ENCODE peak calls at places on chromosomes 4 and X, in five cellular contexts. B is GM12864, T is gastrocnemius medialis, X is upper lobe of right lung, Y is endothelial cell of umbilical vein. J is an unnamed sample.

GRCh38 chr4:173448103-173448502 is 49.2 kb upstream of the SCRG1 start:
- DNase-seq in B (no peak), Y (no peak), T (no peak), X (no peak), J (no peak)

GRCh38 chrX:144732588-144732987 is 514.7 kb upstream of the SPANXN1 start:
- DNase-seq in X (no peak), B (no peak), T (no peak), Y (no peak), J (no peak)

GRCh38 chrX:69503228-69503834 is 795 bp upstream of the NALF2 start:
- DNase-seq in B (no peak), X (no peak), T (no peak), Y (no peak), J (no peak)

GRCh38 chr4:8656185-8656517 is 63.6 kb downstream of the CPZ start:
- DNase-seq in Y (no peak), X (no peak), B (no peak), T (no peak), J (no peak)

GRCh38 chr4:84971319-84971932 is 4.9 kb upstream of the WDFY3 start:
- DNase-seq in X (no peak), T (no peak), Y (peak), B (no peak), J (no peak)

GRCh38 chrX:50818986-50819385 is 5.0 kb upstream of the SHROOM4 start:
- DNase-seq in T (no peak), Y (no peak), B (no peak), X (no peak), J (no peak)

GRCh38 chrX:69221239-69222102 is 56.2 kb upstream of the PJA1 start:
- DNase-seq in T (no peak), X (no peak), Y (no peak), B (no peak), J (no peak)

GRCh38 chr4:6021831-6022606 is 3.8 kb upstream of the C4orf50 start:
- DNase-seq in Y (no peak), T (no peak), B (no peak), X (no peak), J (no peak)

GRCh38 chr4:73341454-73341853 is 62.6 kb upstream of the ALB start:
- DNase-seq in T (no peak), X (no peak), B (no peak), Y (peak), J (peak)

GRCh38 chrX:40005290-40006011 is 92.3 kb downstream of the BCOR start:
- DNase-seq in B (no peak), Y (no peak), X (no peak), T (no peak), J (no peak)
- H3K4me3 ChIP-seq in B (no peak), Y (no peak), X (no peak), T (no peak), J (no peak)

DNA sequence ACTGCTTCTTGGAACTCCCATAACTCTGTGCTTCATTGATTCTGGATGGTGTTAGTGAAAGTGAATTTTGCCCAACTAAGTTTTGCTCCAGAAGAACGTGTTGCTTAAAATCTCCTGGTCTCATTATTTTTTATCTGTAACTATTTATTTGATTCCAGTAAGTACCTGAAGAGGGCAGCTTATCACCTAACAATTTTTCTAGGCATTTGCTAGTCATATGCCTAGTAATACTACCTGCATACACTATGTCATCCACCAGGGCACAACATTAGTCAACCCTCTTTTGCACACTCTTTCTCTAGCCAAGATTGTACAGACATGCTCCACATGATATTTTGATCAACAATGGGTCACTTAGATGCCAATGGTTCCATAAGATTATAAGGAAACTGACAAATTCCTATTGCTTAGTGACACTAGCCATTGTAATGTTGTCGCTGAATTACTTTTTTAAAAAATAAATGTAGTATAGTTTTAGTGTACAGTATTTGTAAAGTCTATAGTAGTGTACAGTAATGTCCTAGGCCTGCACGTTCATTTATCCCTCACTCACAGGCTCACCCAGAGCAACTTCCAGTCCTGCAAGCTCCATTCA is 499.9 kb upstream of the AADAT start:
- DNase-seq in B (peak), X (no peak), T (no peak), Y (no peak), J (peak)
- TF ChIP-seq CTCF in B (peak), X (no peak), T (no peak), Y (no peak), J (peak)

GRCh38 chrX:153423652-153424051 is 12.4 kb downstream of the ZFP92 start:
- DNase-seq in T (no peak), B (no peak), Y (no peak), X (peak), J (no peak)
- H3K4me3 ChIP-seq in T (no peak), B (no peak), Y (no peak), X (no peak), J (no peak)

GRCh38 chr4:26425953-26426352 is 64.3 kb downstream of the CCKAR start:
- DNase-seq in T (no peak), X (no peak), Y (no peak), B (no peak), J (no peak)
- TF ChIP-seq CTCF in T (no peak), X (no peak), Y (no peak), B (no peak), J (no peak)

GRCh38 chr4:150078041-150078995 is at the start of gene DCLK2:
- DNase-seq in T (peak), B (no peak), Y (peak), X (peak), J (peak)

GRCh38 chr4:150080875-150081274 is 2.6 kb downstream of the DCLK2 start:
- DNase-seq in B (no peak), T (no peak), X (no peak), Y (no peak), J (no peak)

GRCh38 chr4:150082241-150082640 is 4.0 kb downstream of the DCLK2 start:
- DNase-seq in T (no peak), Y (no peak), B (peak), X (no peak), J (no peak)

GRCh38 chr4:150078996-150079581 is 844 bp downstream of the DCLK2 start:
- DNase-seq in T (no peak), Y (no peak), X (peak), B (no peak), J (no peak)

GRCh38 chr4:150080335-150080734 is 2.1 kb downstream of the DCLK2 start:
- DNase-seq in Y (no peak), T (no peak), B (no peak), X (no peak), J (no peak)
- H3K4me3 ChIP-seq in Y (no peak), T (no peak), B (no peak), X (peak), J (no peak)

DNA sequence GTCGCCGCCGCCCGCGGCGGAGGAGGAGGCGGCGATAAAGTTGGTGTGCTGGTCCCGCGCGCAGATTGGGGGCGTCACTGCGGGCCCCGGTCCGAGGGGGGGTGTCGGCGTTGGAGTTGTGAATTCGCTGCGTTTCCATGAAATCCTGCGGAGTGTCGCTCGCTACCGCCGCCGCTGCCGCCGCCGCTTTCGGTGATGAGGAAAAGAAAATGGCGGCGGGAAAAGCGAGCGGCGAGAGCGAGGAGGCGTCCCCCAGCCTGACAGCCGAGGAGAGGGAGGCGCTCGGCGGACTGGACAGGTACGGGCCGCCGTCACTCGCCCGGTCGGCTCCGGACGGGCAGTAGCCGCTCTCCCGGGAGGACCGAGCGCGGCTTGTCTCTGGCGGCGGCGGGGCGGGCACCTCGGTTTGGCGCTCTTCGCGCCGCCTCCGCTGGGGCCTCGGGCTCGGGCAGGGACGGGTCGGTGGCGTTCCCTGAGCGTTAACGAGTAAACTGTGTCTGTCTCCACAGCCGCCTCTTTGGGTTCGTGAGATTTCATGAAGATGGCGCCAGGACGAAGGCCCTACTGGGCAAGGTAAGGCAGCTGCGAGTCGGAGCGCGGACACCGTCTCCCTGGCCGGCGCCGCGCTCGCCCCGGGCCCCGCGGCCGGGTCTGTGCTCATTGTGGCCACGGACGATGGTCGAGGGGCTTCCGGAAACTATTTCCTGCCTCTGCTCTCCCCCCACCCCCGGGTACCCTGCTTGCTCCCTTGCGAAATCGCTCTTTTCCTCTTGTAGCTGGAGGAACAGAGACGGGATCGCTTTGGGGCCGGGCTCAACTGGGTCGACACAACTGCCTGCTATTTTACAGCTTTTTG is 655 bp downstream of the KDM6A start:
- DNase-seq in X (peak), Y (peak), B (no peak), T (peak), J (no peak)
- TF ChIP-seq CTCF in X (no peak), Y (no peak), B (no peak), T (no peak), J (no peak)